ENCODE peak calls at places on chromosomes 13 and 19, in nine cellular contexts. J, Z, A, B, F, U, K, X and C are unnamed samples.

GRCh38 chr13:93476175-93476574 is 249.6 kb downstream of the GPC6 start:
- DNase-seq in J (no peak), K (no peak), F (no peak), A (no peak), Z (no peak), B (no peak), U (no peak), X (no peak), C (no peak)

GRCh38 chr19:618674-619285 is 14.6 kb downstream of the POLRMT start:
- DNase-seq in X (no peak), J (no peak), Z (no peak), B (no peak), U (no peak), F (no peak), A (no peak), K (no peak), C (no peak)

GRCh38 chr19:29497686-29498436 is 27.9 kb upstream of the VSTM2B start:
- DNase-seq in F (no peak), U (no peak), J (no peak), A (no peak), B (no peak), X (no peak), K (no peak), Z (peak), C (no peak)

GRCh38 chr13:112885782-112886268 is 83.2 kb upstream of the MCF2L start:
- DNase-seq in A (peak), Z (peak), X (peak), K (peak), J (no peak), F (peak), U (peak), B (peak), C (no peak)

GRCh38 chr13:42474954-42475353 is 99.0 kb upstream of the TNFSF11 start:
- DNase-seq in J (no peak), Z (no peak), K (no peak), X (no peak), B (no peak), A (no peak), F (no peak), U (no peak), C (no peak)

GRCh38 chr13:36601186-36601585 is 72.6 kb upstream of the SERTM1 start:
- DNase-seq in A (no peak), J (no peak), F (no peak), B (no peak), X (no peak), U (no peak), Z (no peak), K (no peak), C (no peak)

GRCh38 chr13:30679483-30680330 is 55.6 kb upstream of the ALOX5AP start:
- DNase-seq in U (no peak), Z (no peak), A (no peak), X (no peak), J (no peak), F (no peak), K (no peak), B (no peak), C (no peak)

GRCh38 chr19:32543107-32543900 is 37.7 kb upstream of the PDCD5 start:
- DNase-seq in B (no peak), K (no peak), U (no peak), A (no peak), Z (no peak), F (no peak), J (no peak), X (peak), C (no peak)

GRCh38 chr13:44013666-44014291 is 134.1 kb downstream of the LACC1 start:
- DNase-seq in K (no peak), F (no peak), X (peak), A (no peak), U (no peak), J (no peak), B (no peak), Z (no peak), C (no peak)

GRCh38 chr19:33689886-33690285 is 68.1 kb downstream of the CHST8 start:
- DNase-seq in X (no peak), B (no peak), U (peak), A (no peak), J (no peak), Z (peak), F (no peak), K (no peak), C (no peak)

GRCh38 chr13:27708325-27708724 is 84.0 kb upstream of the GSX1 start:
- DNase-seq in X (peak), A (no peak), U (no peak), Z (no peak), B (no peak), K (no peak), J (no peak), F (no peak), C (no peak)

GRCh38 chr19:50858896-50859295 is 4.2 kb downstream of the KLK3 start:
- DNase-seq in A (no peak), K (peak), U (peak), Z (no peak), F (no peak), B (no peak), X (no peak), J (no peak), C (no peak)

GRCh38 chr19:39641773-39642172 is 13.9 kb upstream of the LGALS16 start:
- DNase-seq in K (peak), B (no peak), J (no peak), Z (no peak), X (no peak), A (no peak), F (no peak), U (no peak), C (no peak)
- TF ChIP-seq POLR2A in K (no peak), B (no peak), J (no peak), Z (no peak), X (no peak), A (no peak), F (no peak), U (no peak), C (no peak)

DNA sequence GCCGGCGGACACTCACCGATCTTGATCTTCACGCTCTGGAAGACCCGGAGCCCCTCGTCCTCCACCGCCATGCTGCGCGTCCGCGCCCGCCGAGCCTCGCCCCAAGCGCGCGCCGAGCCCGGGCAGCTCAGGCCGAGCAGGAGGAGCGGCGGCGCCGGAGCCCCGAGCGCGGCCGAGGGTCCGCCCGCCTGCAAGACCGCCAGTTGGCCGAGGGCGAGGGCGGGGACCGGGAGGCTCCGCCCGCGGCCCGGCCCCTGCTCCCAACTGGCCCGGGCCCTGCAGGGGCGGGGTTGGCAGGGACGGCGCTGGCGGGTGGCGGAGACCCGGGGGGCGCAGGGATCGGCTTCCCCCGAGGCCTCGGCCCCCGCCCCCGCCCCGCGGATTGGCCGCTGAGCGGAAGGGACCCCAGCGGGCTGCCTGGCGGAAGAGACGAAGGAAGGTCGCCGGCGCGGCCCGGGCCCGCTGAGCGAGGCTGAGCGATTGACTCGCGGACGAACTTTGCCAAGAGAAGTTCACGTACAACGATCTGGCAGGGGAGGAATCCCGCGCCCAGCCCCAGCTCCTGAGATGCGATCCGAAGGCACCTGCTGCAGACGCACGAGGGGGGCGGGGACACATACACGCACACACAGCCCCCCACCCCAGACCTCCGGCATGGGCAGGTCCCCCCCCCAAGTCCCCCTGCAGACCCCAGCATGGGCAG is at the start of gene RASA3:
- DNase-seq in A (no peak), X (peak), K (peak), F (peak), B (peak), U (peak), J (no peak), Z (peak), C (peak)
- TF ChIP-seq POLR2A in A (no peak), X (peak), K (peak), F (no peak), B (peak), U (no peak), J (no peak), Z (no peak), C (peak)

GRCh38 chr19:11738746-11739620 is at the start of gene ZNF823:
- DNase-seq in K (peak), U (peak), F (peak), A (peak), X (peak), Z (peak), J (peak), B (peak), C (peak)

GRCh38 chr19:11735375-11735774 is 3.4 kb downstream of the ZNF823 start:
- DNase-seq in B (no peak), X (no peak), U (no peak), F (no peak), Z (no peak), J (no peak), K (peak), A (no peak), C (no peak)

GRCh38 chr19:11736696-11737095 is 2.0 kb downstream of the ZNF823 start:
- DNase-seq in K (peak), J (no peak), U (no peak), A (no peak), B (peak), F (no peak), X (peak), Z (no peak), C (peak)

GRCh38 chr19:11737964-11738745 is 591 bp downstream of the ZNF823 start:
- DNase-seq in X (peak), Z (peak), B (peak), U (peak), K (peak), A (peak), J (no peak), F (peak), C (peak)
- TF ChIP-seq POLR2A in X (no peak), Z (no peak), B (no peak), U (peak), K (peak), A (no peak), J (no peak), F (no peak), C (no peak)

GRCh38 chr19:43950834-43951626 is at the start of gene ZNF221:
- DNase-seq in B (peak), K (peak), J (peak), U (peak), X (peak), Z (peak), A (peak), F (peak), C (peak)
- TF ChIP-seq POLR2A in B (peak), K (no peak), J (no peak), U (no peak), X (peak), Z (no peak), A (no peak), F (no peak), C (peak)

GRCh38 chr19:18919895-18920204 is 335 bp downstream of the DDX49 start:
- DNase-seq in U (no peak), X (no peak), J (no peak), F (no peak), B (no peak), A (no peak), K (no peak), Z (no peak), C (no peak)

GRCh38 chr19:18919086-18919894 is at the start of the genes COPE and DDX49:
- DNase-seq in Z (peak), J (peak), X (peak), K (peak), B (peak), A (peak), F (peak), U (peak), C (peak)

GRCh38 chr19:18920400-18920799 is 885 bp downstream of the DDX49 start:
- DNase-seq in Z (no peak), B (no peak), U (no peak), F (no peak), A (no peak), K (no peak), X (no peak), J (no peak), C (no peak)

GRCh38 chr19:18922228-18922985 is 2.9 kb downstream of the DDX49 start:
- DNase-seq in Z (no peak), X (no peak), J (no peak), K (no peak), A (no peak), U (peak), F (no peak), B (no peak), C (no peak)

DNA sequence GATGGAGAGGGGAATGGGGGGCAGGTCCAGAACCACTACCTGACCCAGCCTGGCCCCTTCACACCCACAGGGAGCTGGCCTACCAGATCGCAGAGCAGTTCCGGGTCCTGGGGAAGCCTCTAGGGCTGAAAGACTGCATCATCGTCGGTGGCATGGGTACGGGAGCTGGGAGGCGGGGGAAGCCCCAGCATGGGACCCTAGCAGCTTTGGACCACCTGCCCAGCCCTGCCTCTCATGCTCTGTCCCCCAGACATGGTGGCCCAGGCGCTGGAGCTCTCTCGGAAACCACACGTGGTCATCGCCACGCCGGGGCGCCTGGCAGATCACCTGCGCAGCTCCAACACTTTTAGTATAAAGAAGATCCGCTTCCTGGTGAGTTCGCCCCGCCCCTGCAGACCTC is 2.1 kb downstream of the DDX49 start:
- DNase-seq in X (no peak), F (no peak), K (no peak), B (no peak), A (no peak), U (peak), J (no peak), Z (no peak), C (no peak)
- TF ChIP-seq POLR2A in X (no peak), F (no peak), K (no peak), B (no peak), A (no peak), U (no peak), J (no peak), Z (no peak), C (no peak)

GRCh38 chr19:3375221-3376088 is 9.1 kb downstream of the NFIC start:
- DNase-seq in F (peak), A (peak), J (no peak), K (peak), U (no peak), B (peak), Z (peak), X (peak), C (no peak)
- TF ChIP-seq POLR2A in F (no peak), A (no peak), J (no peak), K (peak), U (no peak), B (peak), Z (no peak), X (no peak), C (no peak)